ENCODE peak calls at places on chromosomes 11 and 22, in nine cellular contexts. One of them, this sample, is unnamed.
A peak's percentile ranks its signal among the peaks of the same experiment; 100 is the strongest.

GRCh38 chr11:48033918-48034341 is 53.6 kb downstream of the PTPRJ start:
- DNase-seq in HCT116: no peak
- DNase-seq in IMR-90: no peak
- DNase-seq in body of pancreas: no peak
- DNase-seq in stomach: no peak
- DNase-seq in spleen: peak; percentile 38
- DNase-seq in H1: no peak
- DNase-seq in NB4: peak; percentile 77
- DNase-seq in adrenal gland: no peak
- DNase-seq in this sample: no peak

GRCh38 chr11:114183041-114183511 is 113.1 kb upstream of the NNMT start:
- DNase-seq in spleen: peak; percentile 89
- DNase-seq in body of pancreas: no peak
- DNase-seq in stomach: no peak
- DNase-seq in NB4: no peak
- DNase-seq in adrenal gland: no peak
- DNase-seq in H1: no peak
- DNase-seq in HCT116: no peak
- DNase-seq in IMR-90: no peak
- DNase-seq in this sample: no peak

GRCh38 chr22:28142361-28142801 is 223.3 kb upstream of the PITPNB start:
- DNase-seq in body of pancreas: no peak
- DNase-seq in stomach: no peak
- DNase-seq in H1: no peak
- DNase-seq in IMR-90: peak; percentile 85
- DNase-seq in NB4: no peak
- DNase-seq in HCT116: no peak
- DNase-seq in spleen: no peak
- DNase-seq in adrenal gland: no peak
- DNase-seq in this sample: no peak

GRCh38 chr11:28110108-28110838 is 2.1 kb downstream of the METTL15 start:
- DNase-seq in H1: peak; percentile 66
- DNase-seq in HCT116: peak; percentile 65
- DNase-seq in spleen: peak; percentile 91
- DNase-seq in adrenal gland: peak; percentile 65
- DNase-seq in NB4: peak; percentile 85
- DNase-seq in stomach: peak; percentile 77
- DNase-seq in IMR-90: peak; percentile 78
- DNase-seq in body of pancreas: peak; percentile 73
- DNase-seq in this sample: no peak

GRCh38 chr11:11089805-11090204 is 232.0 kb upstream of the ZBED5 start:
- DNase-seq in adrenal gland: no peak
- DNase-seq in H1: no peak
- DNase-seq in body of pancreas: no peak
- DNase-seq in NB4: no peak
- DNase-seq in spleen: no peak
- DNase-seq in HCT116: no peak
- DNase-seq in stomach: no peak
- DNase-seq in IMR-90: no peak
- DNase-seq in this sample: no peak

GRCh38 chr11:1157341-1157644 is 460 bp upstream of the MUC5AC start:
- DNase-seq in body of pancreas: no peak
- DNase-seq in adrenal gland: no peak
- DNase-seq in H1: no peak
- DNase-seq in IMR-90: no peak
- DNase-seq in HCT116: no peak
- DNase-seq in NB4: no peak
- DNase-seq in stomach: no peak
- DNase-seq in spleen: no peak
- DNase-seq in this sample: no peak

GRCh38 chr11:82089426-82089825 is 644.2 kb downstream of the FAM181B start:
- DNase-seq in H1: no peak
- DNase-seq in stomach: no peak
- DNase-seq in adrenal gland: no peak
- DNase-seq in spleen: no peak
- DNase-seq in NB4: no peak
- DNase-seq in body of pancreas: no peak
- DNase-seq in IMR-90: no peak
- DNase-seq in HCT116: no peak
- DNase-seq in this sample: no peak

GRCh38 chr22:39301926-39302325 is 17.5 kb downstream of the RPL3 start:
- DNase-seq in IMR-90: no peak
- DNase-seq in NB4: no peak
- DNase-seq in H1: no peak
- DNase-seq in stomach: no peak
- DNase-seq in adrenal gland: no peak
- DNase-seq in body of pancreas: no peak
- DNase-seq in HCT116: no peak
- DNase-seq in spleen: no peak
- DNase-seq in this sample: no peak

GRCh38 chr22:41915035-41915782 is at the start of gene SHISA8:
- DNase-seq in adrenal gland: peak; percentile 72
- DNase-seq in HCT116: no peak
- DNase-seq in body of pancreas: peak; percentile 37
- DNase-seq in stomach: peak; percentile 67
- DNase-seq in IMR-90: peak; percentile 7
- DNase-seq in NB4: peak; percentile 58
- DNase-seq in H1: no peak
- DNase-seq in spleen: peak; percentile 91
- DNase-seq in this sample: no peak

GRCh38 chr11:854601-855342 is 12.1 kb downstream of the TSPAN4 start:
- DNase-seq in HCT116: no peak
- DNase-seq in adrenal gland: no peak
- DNase-seq in IMR-90: no peak
- DNase-seq in stomach: no peak
- DNase-seq in spleen: no peak
- DNase-seq in H1: no peak
- DNase-seq in NB4: no peak
- DNase-seq in body of pancreas: no peak
- DNase-seq in this sample: no peak

GRCh38 chr11:27423125-27423524 is 49.5 kb downstream of the LGR4 start:
- DNase-seq in IMR-90: peak; percentile 80
- DNase-seq in NB4: peak; percentile 96
- DNase-seq in H1: no peak
- DNase-seq in adrenal gland: no peak
- DNase-seq in body of pancreas: no peak
- DNase-seq in spleen: no peak
- DNase-seq in HCT116: no peak
- DNase-seq in stomach: peak; percentile 31
- DNase-seq in this sample: no peak

GRCh38 chr22:46088541-46089311 is 61.6 kb upstream of the PPARA start:
- DNase-seq in H1: no peak
- DNase-seq in HCT116: no peak
- DNase-seq in spleen: peak; percentile 82
- DNase-seq in IMR-90: peak; percentile 64
- DNase-seq in stomach: peak; percentile 79
- DNase-seq in body of pancreas: peak; percentile 65
- DNase-seq in NB4: no peak
- DNase-seq in adrenal gland: no peak
- DNase-seq in this sample: no peak

GRCh38 chr11:1827095-1827797 is 7.5 kb upstream of the SYT8 start:
- DNase-seq in body of pancreas: peak; percentile 83
- DNase-seq in H1: no peak
- DNase-seq in HCT116: no peak
- DNase-seq in NB4: no peak
- DNase-seq in IMR-90: peak; percentile 65
- DNase-seq in adrenal gland: no peak
- DNase-seq in stomach: peak; percentile 90
- DNase-seq in spleen: no peak
- DNase-seq in this sample: peak; percentile 90

GRCh38 chr11:61087426-61088119 is 14.7 kb upstream of the CD5 start:
- DNase-seq in IMR-90: no peak
- DNase-seq in NB4: no peak
- DNase-seq in H1: no peak
- DNase-seq in stomach: no peak
- DNase-seq in HCT116: no peak
- DNase-seq in spleen: no peak
- DNase-seq in adrenal gland: no peak
- DNase-seq in body of pancreas: no peak
- DNase-seq in this sample: no peak
- TF ChIP-seq POLR2A in IMR-90: no peak
- TF ChIP-seq POLR2A in NB4: no peak
- TF ChIP-seq POLR2A in H1: no peak
- TF ChIP-seq POLR2A in stomach: no peak
- TF ChIP-seq POLR2A in HCT116: no peak
- TF ChIP-seq POLR2A in spleen: no peak
- TF ChIP-seq POLR2A in adrenal gland: no peak
- TF ChIP-seq POLR2A in body of pancreas: no peak
- TF ChIP-seq POLR2A in this sample: no peak

DNA sequence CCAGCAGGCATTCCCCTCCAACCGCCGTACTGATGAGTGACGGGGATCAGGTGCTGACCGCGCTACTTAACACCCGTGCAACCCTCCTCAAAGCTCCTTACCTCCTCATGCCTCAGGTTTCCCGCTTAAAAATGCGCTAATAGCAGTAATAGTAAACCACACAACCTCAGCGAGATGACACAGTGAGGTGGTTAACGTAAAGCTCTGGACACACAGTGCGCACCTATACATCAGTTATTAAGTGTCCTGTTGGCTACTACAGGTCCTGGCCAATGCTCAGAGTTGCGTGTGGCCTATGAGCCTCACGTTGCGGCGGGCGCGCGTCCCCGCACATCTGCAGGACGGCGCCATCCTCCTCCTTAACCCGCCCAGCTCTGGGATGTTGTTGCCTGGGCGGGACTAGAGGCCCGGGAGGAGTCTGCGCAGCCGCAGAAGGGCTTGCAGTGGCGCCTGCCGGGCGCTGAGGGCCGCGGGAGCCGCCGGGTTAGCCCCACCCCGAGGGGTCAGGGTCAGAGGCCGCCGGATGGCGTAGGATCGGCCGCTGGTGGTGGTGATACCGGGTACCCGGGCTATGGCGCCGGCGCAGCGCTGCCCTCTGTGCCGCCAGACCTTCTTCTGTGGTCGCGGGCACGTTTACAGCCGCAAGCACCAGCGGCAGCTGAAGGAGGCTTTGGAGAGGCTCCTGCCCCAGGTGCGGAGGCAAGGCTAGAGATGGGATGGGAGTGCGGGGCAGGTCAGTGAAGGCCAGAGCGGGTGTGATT is at the start of gene CENATAC:
- DNase-seq in HCT116: peak; percentile 74
- DNase-seq in spleen: peak; percentile 99
- DNase-seq in H1: peak; percentile 95
- DNase-seq in stomach: peak; percentile 96
- DNase-seq in NB4: peak; percentile 95
- DNase-seq in IMR-90: peak; percentile 80
- DNase-seq in body of pancreas: peak; percentile 95
- DNase-seq in adrenal gland: peak; percentile 95
- DNase-seq in this sample: peak; percentile 89
- TF ChIP-seq POLR2A in HCT116: peak; percentile 99
- TF ChIP-seq POLR2A in spleen: no peak
- TF ChIP-seq POLR2A in H1: peak; percentile 86
- TF ChIP-seq POLR2A in stomach: no peak
- TF ChIP-seq POLR2A in NB4: peak; percentile 99
- TF ChIP-seq POLR2A in IMR-90: peak; percentile 39
- TF ChIP-seq POLR2A in body of pancreas: peak; percentile 70
- TF ChIP-seq POLR2A in adrenal gland: peak; percentile 49
- TF ChIP-seq POLR2A in this sample: peak; percentile 90

DNA sequence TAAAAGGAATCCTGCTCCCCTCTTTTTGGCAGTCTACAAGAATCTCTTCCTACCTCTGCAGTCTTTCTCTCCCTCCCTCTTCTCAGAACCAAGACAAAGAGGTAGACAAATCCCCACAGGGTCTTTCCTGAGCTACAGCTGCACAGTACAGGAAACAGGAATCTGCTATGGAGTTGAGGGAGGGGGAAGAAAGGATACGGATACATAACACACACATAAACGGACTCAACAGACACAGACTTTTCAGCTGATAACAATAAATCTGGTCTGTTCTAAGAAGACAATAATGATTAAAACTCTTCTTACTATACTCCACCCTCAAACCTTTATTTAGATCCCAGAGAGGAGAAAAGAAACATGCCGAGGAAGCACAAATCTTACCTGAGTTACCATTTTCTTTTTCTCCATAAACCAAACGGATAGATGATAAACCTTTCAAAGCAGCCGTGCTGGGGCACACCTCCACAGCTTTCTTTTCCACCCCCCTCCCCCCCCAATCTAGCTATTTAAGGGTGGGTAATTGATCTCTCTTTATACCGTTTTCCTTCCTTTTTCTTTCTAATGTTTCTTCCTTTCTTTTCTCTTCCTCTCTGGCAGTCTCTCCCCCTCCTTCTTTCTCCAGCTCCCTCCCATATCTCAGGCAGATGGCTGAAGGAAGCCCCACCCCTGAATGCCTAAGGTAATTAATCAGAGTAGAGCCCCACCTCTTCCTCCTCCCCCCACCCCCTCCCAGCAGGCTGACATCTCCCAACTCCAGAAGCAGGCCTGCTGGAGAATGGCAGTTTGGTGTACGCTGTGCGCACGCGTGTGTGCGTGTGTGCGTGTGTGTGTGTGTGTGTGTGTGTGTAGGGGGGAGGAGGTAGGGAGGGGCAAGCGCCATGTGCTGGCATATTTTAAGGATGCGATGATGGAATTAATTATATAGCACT is 122.4 kb downstream of the APOL5 start:
- DNase-seq in H1: peak; percentile 71
- DNase-seq in body of pancreas: peak; percentile 79
- DNase-seq in IMR-90: peak; percentile 98
- DNase-seq in spleen: peak; percentile 76
- DNase-seq in HCT116: peak; percentile 95
- DNase-seq in stomach: peak; percentile 72
- DNase-seq in NB4: peak; percentile 8
- DNase-seq in adrenal gland: peak; percentile 90
- DNase-seq in this sample: peak; percentile 38
- TF ChIP-seq POLR2A in H1: no peak
- TF ChIP-seq POLR2A in body of pancreas: peak; percentile 64
- TF ChIP-seq POLR2A in IMR-90: peak; percentile 48
- TF ChIP-seq POLR2A in spleen: no peak
- TF ChIP-seq POLR2A in HCT116: no peak
- TF ChIP-seq POLR2A in stomach: no peak
- TF ChIP-seq POLR2A in NB4: no peak
- TF ChIP-seq POLR2A in adrenal gland: peak; percentile 21
- TF ChIP-seq POLR2A in this sample: no peak

GRCh38 chr22:50305658-50306566 is 1.5 kb downstream of the PLXNB2 start:
- DNase-seq in stomach: peak; percentile 88
- DNase-seq in IMR-90: peak; percentile 95
- DNase-seq in adrenal gland: peak; percentile 91
- DNase-seq in HCT116: peak; percentile 66
- DNase-seq in NB4: peak; percentile 46
- DNase-seq in H1: no peak
- DNase-seq in spleen: no peak
- DNase-seq in body of pancreas: peak; percentile 79
- DNase-seq in this sample: peak; percentile 97

GRCh38 chr22:50307891-50308596 is 598 bp upstream of the PLXNB2 start:
- DNase-seq in H1: no peak
- DNase-seq in stomach: no peak
- DNase-seq in HCT116: no peak
- DNase-seq in spleen: no peak
- DNase-seq in NB4: peak; percentile 36
- DNase-seq in IMR-90: no peak
- DNase-seq in adrenal gland: no peak
- DNase-seq in body of pancreas: no peak
- DNase-seq in this sample: no peak

GRCh38 chr22:50308597-50308935 is 1.1 kb upstream of the PLXNB2 start:
- DNase-seq in IMR-90: peak; percentile 40
- DNase-seq in spleen: peak; percentile 94
- DNase-seq in stomach: no peak
- DNase-seq in adrenal gland: peak; percentile 81
- DNase-seq in HCT116: no peak
- DNase-seq in NB4: peak; percentile 93
- DNase-seq in H1: no peak
- DNase-seq in body of pancreas: peak; percentile 49
- DNase-seq in this sample: no peak

GRCh38 chr22:50305393-50305657 is 2.1 kb downstream of the PLXNB2 start:
- DNase-seq in adrenal gland: no peak
- DNase-seq in NB4: no peak
- DNase-seq in HCT116: no peak
- DNase-seq in stomach: no peak
- DNase-seq in body of pancreas: no peak
- DNase-seq in spleen: no peak
- DNase-seq in H1: no peak
- DNase-seq in IMR-90: no peak
- DNase-seq in this sample: no peak

GRCh38 chr22:50306753-50307749 is at the start of gene PLXNB2:
- DNase-seq in IMR-90: peak; percentile 80
- DNase-seq in spleen: no peak
- DNase-seq in adrenal gland: peak; percentile 88
- DNase-seq in body of pancreas: peak; percentile 83
- DNase-seq in HCT116: peak; percentile 56
- DNase-seq in stomach: peak; percentile 84
- DNase-seq in NB4: peak; percentile 84
- DNase-seq in H1: peak; percentile 78
- DNase-seq in this sample: no peak
- TF ChIP-seq POLR2A in IMR-90: peak; percentile 69
- TF ChIP-seq POLR2A in spleen: no peak
- TF ChIP-seq POLR2A in adrenal gland: peak; percentile 45
- TF ChIP-seq POLR2A in body of pancreas: peak; percentile 50
- TF ChIP-seq POLR2A in HCT116: peak; percentile 45
- TF ChIP-seq POLR2A in stomach: no peak
- TF ChIP-seq POLR2A in NB4: no peak
- TF ChIP-seq POLR2A in H1: no peak
- TF ChIP-seq POLR2A in this sample: peak; percentile 73